ENCODE peak calls at places on chromosomes 16 and 17, in seven cellular contexts. H, W, V, D, Y, B and L are unnamed samples.

GRCh38 chr17:42754782-42755181 is 6.2 kb upstream of the RAMP2 start:
- DNase-seq in H (no peak), W (no peak), V (no peak), D (peak), Y (no peak), B (no peak), L (no peak)

GRCh38 chr17:69060835-69061234 is at the start of gene ABCA9:
- DNase-seq in H (no peak), W (peak), V (no peak), D (peak), Y (no peak), B (no peak), L (no peak)

GRCh38 chr16:11570258-11570657 is 16.5 kb downstream of the LITAF start:
- DNase-seq in H (no peak), W (no peak), V (no peak), D (no peak), Y (no peak), B (no peak), L (no peak)

GRCh38 chr17:40473573-40474365 is 27.7 kb downstream of the TNS4 start:
- DNase-seq in H (no peak), W (no peak), V (no peak), D (no peak), Y (no peak), B (no peak), L (no peak)

GRCh38 chr17:56222255-56222654 is 69.0 kb downstream of the ANKFN1 start:
- DNase-seq in H (no peak), W (no peak), V (no peak), D (no peak), Y (no peak), B (no peak), L (no peak)

GRCh38 chr16:60127196-60127595 is 1393.1 kb upstream of the GOT2 start:
- DNase-seq in H (no peak), W (no peak), V (no peak), D (peak), Y (no peak), B (no peak), L (no peak)

GRCh38 chr16:53209489-53209888 is 154.7 kb downstream of the CHD9 start:
- DNase-seq in H (no peak), W (no peak), V (no peak), D (no peak), Y (no peak), B (no peak), L (no peak)

GRCh38 chr17:35449371-35449931 is 885 bp upstream of the SLFN13 start:
- DNase-seq in H (no peak), W (no peak), V (no peak), D (peak), Y (no peak), B (no peak), L (peak)

GRCh38 chr16:2194166-2194834 is 2.1 kb downstream of the CASKIN1 start:
- DNase-seq in H (no peak), W (no peak), V (no peak), D (no peak), Y (no peak), B (no peak), L (no peak)

GRCh38 chr16:68083861-68084503 is 1.2 kb upstream of the NFATC3 start:
- DNase-seq in H (no peak), W (no peak), V (no peak), D (peak), Y (no peak), B (no peak), L (peak)

GRCh38 chr17:75783803-75784472 is 668 bp upstream of the UNK start:
- DNase-seq in H (no peak), W (no peak), V (no peak), D (no peak), Y (no peak), B (peak), L (no peak)

GRCh38 chr16:11639925-11640899 is 28.0 kb upstream of the SNN start:
- DNase-seq in H (peak), W (peak), V (no peak), D (peak), Y (no peak), B (no peak), L (peak)

GRCh38 chr17:81427446-81428120 is 32.3 kb downstream of the BAHCC1 start:
- DNase-seq in H (no peak), W (peak), V (no peak), D (no peak), Y (no peak), B (no peak), L (peak)

GRCh38 chr17:21174719-21175118 is 39.2 kb downstream of the TMEM11 start:
- DNase-seq in H (no peak), W (no peak), V (no peak), D (peak), Y (no peak), B (no peak), L (no peak)

GRCh38 chr16:1920727-1921155 is 2.5 kb upstream of the HS3ST6 start:
- DNase-seq in H (no peak), W (no peak), V (no peak), D (no peak), Y (no peak), B (peak), L (no peak)

GRCh38 chr17:1078831-1079561 is 82.1 kb downstream of the TIMM22 start:
- DNase-seq in H (no peak), W (no peak), V (no peak), D (no peak), Y (no peak), B (no peak), L (no peak)

GRCh38 chr16:85418978-85419491 is 194.1 kb upstream of the GSE1 start:
- DNase-seq in H (no peak), W (no peak), V (no peak), D (no peak), Y (no peak), B (no peak), L (no peak)

GRCh38 chr16:3004781-3005284 is 7.9 kb upstream of the CLDN9 start:
- DNase-seq in H (no peak), W (no peak), V (no peak), D (no peak), Y (no peak), B (no peak), L (peak)

GRCh38 chr17:6045621-6046357 is 24.4 kb upstream of the WSCD1 start:
- DNase-seq in H (no peak), W (no peak), V (no peak), D (no peak), Y (no peak), B (no peak), L (no peak)

GRCh38 chr16:17375388-17376304 is 95.1 kb downstream of the XYLT1 start:
- DNase-seq in H (no peak), W (no peak), V (no peak), D (no peak), Y (no peak), B (no peak), L (no peak)

GRCh38 chr17:7824021-7824924 is 9.7 kb upstream of the KDM6B start:
- DNase-seq in H (no peak), W (no peak), V (no peak), D (no peak), Y (no peak), B (no peak), L (no peak)

GRCh38 chr16:50547944-50548658 is at the start of gene NKD1:
- DNase-seq in H (peak), W (peak), V (peak), D (peak), Y (peak), B (peak), L (peak)